ENCODE peak calls at places on chromosomes 11 and 22, in six cellular contexts. O is T47D; J is GM19239; L is effector CD4-positive, alpha-beta T cell; D is GDM1; Q is kidney. U is an unnamed sample.

GRCh38 chr22:49764151-49764581 is 63.5 kb downstream of the BRD1 start:
- DNase-seq in J (no peak), L (no peak), D (no peak), Q (peak; percentile 73), O (no peak), U (no peak)

GRCh38 chr11:36557991-36558390 is 9.8 kb upstream of the RAG1 start:
- DNase-seq in O (no peak), J (no peak), Q (no peak), L (no peak), D (no peak), U (no peak)

GRCh38 chr11:70739811-70740474 is 341.6 kb downstream of the CTTN start:
- DNase-seq in Q (no peak), J (no peak), D (no peak), L (no peak), O (peak; percentile 24), U (no peak)

GRCh38 chr11:35304900-35305299 is 114.5 kb downstream of the SLC1A2 start:
- DNase-seq in O (no peak), D (no peak), L (no peak), Q (no peak), J (no peak), U (no peak)

GRCh38 chr11:111454561-111455192 is 57.5 kb downstream of the BTG4 start:
- DNase-seq in Q (no peak), D (peak; percentile 52), J (no peak), O (peak; percentile 70), L (peak; percentile 18), U (peak; percentile 23)

GRCh38 chr11:63564785-63565350 is 1.7 kb upstream of the PLAAT2 start:
- DNase-seq in D (no peak), J (no peak), Q (no peak), L (no peak), O (peak; percentile 47), U (no peak)

GRCh38 chr11:98601181-98601773 is 419.5 kb upstream of the CNTN5 start:
- DNase-seq in Q (no peak), D (no peak), L (no peak), O (peak; percentile 26), J (no peak), U (no peak)

GRCh38 chr11:117719480-117719879 is 77.5 kb downstream of the DSCAML1 start:
- DNase-seq in L (no peak), J (no peak), O (no peak), D (no peak), Q (no peak), U (no peak)

GRCh38 chr11:44972746-44973435 is 22.2 kb upstream of the TP53I11 start:
- DNase-seq in D (no peak), J (no peak), L (no peak), Q (no peak), O (no peak), U (no peak)

GRCh38 chr11:765802-766091 is 11.5 kb downstream of the GATD1 start:
- DNase-seq in Q (no peak), J (no peak), D (no peak), O (no peak), L (no peak), U (no peak)

GRCh38 chr11:60396790-60397189 is 531 bp downstream of the MS4A14 start:
- DNase-seq in Q (no peak), L (no peak), D (peak; percentile 44), J (no peak), O (no peak), U (peak; percentile 51)

GRCh38 chr11:122048401-122048800 is 67.6 kb downstream of the BLID start:
- DNase-seq in O (no peak), Q (no peak), D (no peak), J (no peak), L (no peak), U (no peak)

GRCh38 chr11:126839496-126839895 is 161.1 kb downstream of the KIRREL3 start:
- DNase-seq in O (no peak), Q (no peak), J (no peak), L (no peak), D (no peak), U (no peak)

GRCh38 chr11:122115520-122116343 is at the start of gene BLID:
- DNase-seq in O (peak; percentile 49), Q (no peak), D (no peak), J (no peak), L (no peak), U (no peak)

GRCh38 chr11:113991170-113991569 is 16.3 kb downstream of the HTR3A start:
- DNase-seq in Q (no peak), O (peak; percentile 84), J (no peak), L (no peak), D (no peak), U (peak; percentile 6)

GRCh38 chr11:97687106-97687505 is 1297.3 kb downstream of the JRKL start:
- DNase-seq in L (no peak), D (no peak), O (no peak), J (no peak), Q (no peak), U (no peak)

GRCh38 chr11:130606781-130607511 is 158.5 kb downstream of the ADAMTS15 start:
- DNase-seq in Q (peak; percentile 82), L (no peak), O (no peak), J (no peak), D (no peak), U (no peak)

GRCh38 chr11:76077575-76078150 is 128.6 kb downstream of the WNT11 start:
- DNase-seq in O (no peak), L (no peak), D (no peak), Q (no peak), J (no peak), U (peak; percentile 64)

U was measured in AML-193.